ENCODE peak calls at places on chromosomes 11 and 22, in six cellular contexts. One of them, this sample, is unnamed.

GRCh38 chr11:109208116-109208515 is 213.9 kb upstream of the C11orf87 start:
- DNase-seq in germinal center: no peak
- DNase-seq in adipocyte: no peak
- DNase-seq in mesothelial cell of epicardium: no peak
- DNase-seq in lower lobe of right lung: no peak
- DNase-seq in lung: no peak
- DNase-seq in this sample: no peak

GRCh38 chr11:92295175-92296137 is 70.8 kb downstream of the FAT3 start:
- DNase-seq in mesothelial cell of epicardium: no peak
- DNase-seq in adipocyte: no peak
- DNase-seq in lung: no peak
- DNase-seq in germinal center: no peak
- DNase-seq in lower lobe of right lung: no peak
- DNase-seq in this sample: no peak

GRCh38 chr11:19083166-19083565 is 22.6 kb upstream of the MRGPRX2 start:
- DNase-seq in mesothelial cell of epicardium: no peak
- DNase-seq in germinal center: no peak
- DNase-seq in adipocyte: no peak
- DNase-seq in lower lobe of right lung: no peak
- DNase-seq in lung: no peak
- DNase-seq in this sample: no peak

GRCh38 chr11:70397336-70397982 is 870 bp upstream of the CTTN start:
- DNase-seq in germinal center: peak
- DNase-seq in lung: no peak
- DNase-seq in adipocyte: no peak
- DNase-seq in mesothelial cell of epicardium: no peak
- DNase-seq in lower lobe of right lung: no peak
- DNase-seq in this sample: peak

GRCh38 chr11:102560555-102561011 is 30.0 kb upstream of the MMP7 start:
- DNase-seq in lung: peak
- DNase-seq in germinal center: peak
- DNase-seq in lower lobe of right lung: no peak
- DNase-seq in adipocyte: peak
- DNase-seq in mesothelial cell of epicardium: no peak
- DNase-seq in this sample: no peak

GRCh38 chr22:25702046-25702445 is 39.9 kb upstream of the MYO18B start:
- DNase-seq in germinal center: peak
- DNase-seq in mesothelial cell of epicardium: no peak
- DNase-seq in lung: no peak
- DNase-seq in adipocyte: peak
- DNase-seq in lower lobe of right lung: no peak
- DNase-seq in this sample: no peak

GRCh38 chr11:9808943-9809342 is 145.1 kb downstream of the SWAP70 start:
- DNase-seq in lower lobe of right lung: no peak
- DNase-seq in germinal center: no peak
- DNase-seq in lung: no peak
- DNase-seq in mesothelial cell of epicardium: no peak
- DNase-seq in adipocyte: peak
- DNase-seq in this sample: no peak

GRCh38 chr22:38017272-38017920 is 33.0 kb upstream of the SOX10 start:
- DNase-seq in germinal center: no peak
- DNase-seq in lower lobe of right lung: peak
- DNase-seq in adipocyte: peak
- DNase-seq in mesothelial cell of epicardium: no peak
- DNase-seq in lung: peak
- DNase-seq in this sample: peak

GRCh38 chr11:75260396-75260795 is 19.8 kb downstream of the TPBGL start:
- DNase-seq in adipocyte: no peak
- DNase-seq in lung: no peak
- DNase-seq in lower lobe of right lung: no peak
- DNase-seq in mesothelial cell of epicardium: no peak
- DNase-seq in germinal center: no peak
- DNase-seq in this sample: no peak

GRCh38 chr11:3042496-3043314 is 14.5 kb downstream of the CARS1 start:
- DNase-seq in germinal center: no peak
- DNase-seq in lower lobe of right lung: no peak
- DNase-seq in adipocyte: no peak
- DNase-seq in mesothelial cell of epicardium: no peak
- DNase-seq in lung: no peak
- DNase-seq in this sample: no peak

GRCh38 chr22:28930357-28931007 is 47.1 kb downstream of the ZNRF3 start:
- DNase-seq in germinal center: peak
- DNase-seq in lower lobe of right lung: no peak
- DNase-seq in lung: no peak
- DNase-seq in mesothelial cell of epicardium: no peak
- DNase-seq in adipocyte: no peak
- DNase-seq in this sample: no peak

GRCh38 chr11:75469785-75470405 is 36.9 kb upstream of the KLHL35 start:
- DNase-seq in lung: no peak
- DNase-seq in lower lobe of right lung: no peak
- DNase-seq in adipocyte: no peak
- DNase-seq in mesothelial cell of epicardium: no peak
- DNase-seq in germinal center: no peak
- DNase-seq in this sample: no peak

GRCh38 chr22:42067706-42068350 is 2.8 kb downstream of the NAGA start:
- DNase-seq in adipocyte: no peak
- DNase-seq in lower lobe of right lung: no peak
- DNase-seq in mesothelial cell of epicardium: peak
- DNase-seq in germinal center: no peak
- DNase-seq in lung: no peak
- DNase-seq in this sample: no peak

GRCh38 chr11:122180435-122180834 is 64.4 kb upstream of the BLID start:
- DNase-seq in lower lobe of right lung: no peak
- DNase-seq in mesothelial cell of epicardium: no peak
- DNase-seq in adipocyte: peak
- DNase-seq in germinal center: no peak
- DNase-seq in lung: no peak
- DNase-seq in this sample: no peak